ENCODE peak calls at places on chromosomes 12 and 14, in four cellular contexts. K, V, N and U are unnamed samples.

GRCh38 chr14:104178279-104178678 is 39.9 kb downstream of the KIF26A start:
- DNase-seq in V (no peak), K (no peak), N (no peak), U (no peak)

GRCh38 chr12:95390192-95390591 is 83.8 kb upstream of the METAP2 start:
- DNase-seq in N (no peak), V (peak), K (no peak), U (no peak)

GRCh38 chr12:70049596-70050360 is 193.5 kb upstream of the CNOT2 start:
- DNase-seq in K (peak), V (peak), N (no peak), U (no peak)

GRCh38 chr14:55976619-55977018 is 141.6 kb upstream of the PELI2 start:
- DNase-seq in N (no peak), K (no peak), V (no peak), U (peak)

GRCh38 chr12:46718495-46718894 is 107.3 kb downstream of the SLC38A4 start:
- DNase-seq in K (no peak), V (no peak), N (no peak), U (no peak)

GRCh38 chr14:76227450-76228050 is 75.8 kb downstream of the GPATCH2L start:
- DNase-seq in V (no peak), N (peak), K (no peak), U (no peak)

GRCh38 chr12:77914089-77914488 is 83.4 kb downstream of the NAV3 start:
- DNase-seq in N (no peak), K (no peak), V (no peak), U (no peak)

GRCh38 chr12:33205986-33206385 is 233.6 kb downstream of the SYT10 start:
- DNase-seq in N (no peak), K (no peak), V (no peak), U (no peak)

GRCh38 chr12:83473408-83474095 is 786.8 kb downstream of the TMTC2 start:
- DNase-seq in N (no peak), V (peak), K (no peak), U (no peak)

GRCh38 chr14:35342160-35343010 is 50.2 kb downstream of the PSMA6 start:
- DNase-seq in K (no peak), N (peak), V (no peak), U (no peak)

GRCh38 chr14:103889313-103890051 is 38.8 kb upstream of the TDRD9 start:
- DNase-seq in N (peak), V (no peak), K (peak), U (no peak)

GRCh38 chr14:105422695-105423487 is 3.3 kb downstream of the MTA1 start:
- DNase-seq in V (no peak), K (no peak), N (no peak), U (no peak)

GRCh38 chr14:90177537-90178189 is 78.7 kb upstream of the PSMC1 start:
- DNase-seq in N (peak), V (no peak), K (no peak), U (no peak)

GRCh38 chr14:66231823-66232222 is 254.3 kb upstream of the CCDC196 start:
- DNase-seq in K (no peak), N (no peak), V (no peak), U (no peak)

GRCh38 chr14:66495214-66496098 is 9.3 kb downstream of the CCDC196 start:
- DNase-seq in V (peak), K (peak), N (peak), U (peak)

GRCh38 chr12:5166976-5167375 is 123.3 kb downstream of the KCNA5 start:
- DNase-seq in K (no peak), V (no peak), N (peak), U (peak)

GRCh38 chr12:43282106-43282505 is 269.9 kb downstream of the ADAMTS20 start:
- DNase-seq in K (no peak), V (no peak), N (peak), U (peak)

GRCh38 chr12:96237465-96238077 is 43.4 kb downstream of the ELK3 start:
- DNase-seq in K (no peak), N (peak), V (no peak), U (peak)

GRCh38 chr12:2963760-2964292 is 4.6 kb downstream of the TEAD4 start:
- DNase-seq in K (no peak), N (peak), V (no peak), U (peak)

GRCh38 chr14:36238666-36239363 is 62.3 kb upstream of the PTCSC3 start:
- DNase-seq in N (peak), V (no peak), K (no peak), U (no peak)

GRCh38 chr14:55699131-55700057 is 119.4 kb downstream of the KTN1 start:
- DNase-seq in N (peak), K (no peak), V (no peak), U (peak)

GRCh38 chr12:28611115-28611435 is 420.8 kb downstream of the CCDC91 start:
- DNase-seq in V (no peak), K (no peak), N (peak), U (peak)

GRCh38 chr12:57452937-57453509 is 2.1 kb upstream of the INHBE start:
- DNase-seq in K (peak), V (no peak), N (peak), U (peak)

GRCh38 chr12:122862872-122863701 is 27.8 kb downstream of the HIP1R start:
- DNase-seq in N (no peak), K (no peak), V (no peak), U (no peak)

GRCh38 chr12:25653487-25654175 is 100.5 kb upstream of the LMNTD1 start:
- DNase-seq in V (no peak), K (no peak), N (no peak), U (peak)

GRCh38 chr14:105853907-105854599 is 327.7 kb downstream of the TMEM121 start:
- DNase-seq in V (no peak), K (no peak), N (no peak), U (no peak)

GRCh38 chr12:64082866-64083268 is 139.2 kb downstream of the KICS2 start:
- DNase-seq in V (no peak), K (no peak), N (no peak), U (no peak)

GRCh38 chr14:22560638-22561365 is 28.2 kb downstream of the DAD1 start:
- DNase-seq in N (no peak), K (peak), V (no peak), U (no peak)

GRCh38 chr14:65095633-65096205 is 6.6 kb downstream of the MAX start:
- DNase-seq in N (peak), K (peak), V (no peak), U (peak)

GRCh38 chr14:24630872-24631477 is 3.0 kb downstream of the GZMB start:
- DNase-seq in V (no peak), N (peak), K (no peak), U (no peak)

GRCh38 chr14:77301103-77301502 is 19.6 kb downstream of the POMT2 start:
- DNase-seq in V (no peak), N (peak), K (peak), U (peak)

GRCh38 chr12:68175566-68176033 is 16.1 kb upstream of the IFNG start:
- DNase-seq in V (peak), K (no peak), N (no peak), U (no peak)

GRCh38 chr14:61438860-61439765 is 117.7 kb downstream of the PRKCH start:
- DNase-seq in N (peak), K (peak), V (peak), U (peak)

GRCh38 chr12:22821985-22822384 is 197.0 kb downstream of the ETNK1 start:
- DNase-seq in N (no peak), V (no peak), K (no peak), U (no peak)

GRCh38 chr12:67807808-67808207 is 159.3 kb downstream of the DYRK2 start:
- DNase-seq in N (peak), K (no peak), V (no peak), U (no peak)

GRCh38 chr14:100476012-100476822 is 111.0 kb downstream of the BEGAIN start:
- DNase-seq in N (peak), K (peak), V (no peak), U (no peak)

DNA sequence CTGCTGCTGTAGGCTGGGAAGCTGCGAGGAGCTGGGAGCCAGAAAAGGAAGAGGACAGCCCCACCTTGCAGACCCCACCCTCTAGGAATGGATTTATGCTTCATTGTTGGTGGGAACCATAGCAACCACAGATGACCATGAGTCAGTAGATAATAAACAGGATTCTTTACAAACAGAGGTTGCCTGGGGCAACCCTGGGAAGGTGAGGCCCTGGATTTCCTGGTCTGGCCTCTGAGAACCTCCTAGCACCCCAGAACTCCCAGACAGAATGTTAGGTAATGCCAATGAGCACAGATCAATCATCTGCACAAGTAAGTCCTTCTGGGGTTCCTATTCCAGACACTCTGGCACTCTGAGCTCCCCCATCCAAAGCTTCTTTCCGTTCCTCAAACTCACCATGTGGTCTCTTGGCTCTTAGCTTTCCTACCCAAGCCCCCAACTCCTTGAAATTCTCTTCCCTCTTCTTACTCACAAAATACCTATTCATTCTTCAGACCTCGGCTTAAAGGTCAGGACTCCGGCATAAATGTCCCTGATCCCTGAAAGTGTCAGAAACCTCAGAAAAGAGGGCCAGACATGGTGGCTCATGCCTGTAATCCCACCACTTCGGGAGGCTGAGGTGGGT is 15.2 kb upstream of the PLEKHG6 start:
- DNase-seq in K (peak), N (peak), V (no peak), U (peak)
- TF ChIP-seq POLR2A in K (no peak), N (no peak), V (no peak), U (no peak)

DNA sequence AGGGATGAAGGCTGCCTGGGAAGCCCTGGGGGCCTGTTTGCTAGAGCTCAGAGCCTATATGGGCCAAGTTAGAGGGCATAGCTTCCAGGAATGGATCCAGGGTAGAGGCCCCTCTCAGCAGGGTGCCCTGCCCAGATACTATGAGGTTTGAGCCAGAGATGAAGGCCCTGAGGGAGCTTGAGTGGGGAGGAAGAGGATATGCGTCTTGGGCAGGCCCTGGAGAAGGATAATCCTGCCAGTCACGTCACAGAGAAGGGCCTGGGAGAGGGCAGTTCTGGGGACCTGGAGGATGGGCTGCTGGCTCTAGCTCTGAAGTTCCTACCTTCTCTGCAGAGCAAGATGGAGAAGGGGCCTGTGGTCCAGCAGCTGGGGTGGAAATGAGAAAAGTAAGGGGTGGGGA is 5.9 kb upstream of the CACNB3 start:
- DNase-seq in V (no peak), N (no peak), K (no peak), U (no peak)
- H3K4me2 ChIP-seq in V (no peak), N (no peak), K (no peak), U (no peak)

DNA sequence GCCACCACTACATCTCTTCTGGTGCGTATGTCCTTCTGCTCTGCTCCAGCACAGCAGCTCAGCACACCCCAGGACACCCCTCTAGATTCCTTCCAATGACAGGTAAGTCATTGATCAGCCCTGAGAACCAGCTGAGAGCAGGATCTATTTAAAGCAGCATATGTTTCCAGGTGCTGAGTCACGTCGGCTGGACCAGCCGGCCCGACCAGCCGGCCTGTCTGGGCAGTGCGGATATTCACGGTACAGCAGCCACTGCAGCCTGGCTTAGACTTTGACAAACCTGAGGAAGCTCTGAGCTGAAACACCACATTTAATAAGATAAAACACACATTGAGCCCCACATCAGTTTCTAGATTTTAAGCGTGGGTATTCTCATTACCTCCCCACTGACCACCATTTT is 31.8 kb upstream of the RPH3A start:
- DNase-seq in N (no peak), K (no peak), V (no peak), U (no peak)
- TF ChIP-seq FOS in N (no peak), K (no peak), V (no peak), U (no peak)

GRCh38 chr12:121399391-121400331 is at the start of gene RNF34:
- DNase-seq in V (peak), K (peak), N (peak), U (peak)
- TF ChIP-seq POLR2A in V (peak), K (peak), N (peak), U (peak)

GRCh38 chr14:63454863-63455622 is 88.1 kb downstream of the PPP2R5E start:
- DNase-seq in V (no peak), K (peak), N (peak), U (no peak)
- H3K4me2 ChIP-seq in V (no peak), K (peak), N (no peak), U (no peak)

GRCh38 chr14:68938515-68939423 is 40.3 kb downstream of the ACTN1 start:
- DNase-seq in N (peak), K (no peak), V (no peak), U (peak)
- TF ChIP-seq FOS in N (no peak), K (no peak), V (no peak), U (no peak)